ENCODE peak calls at places on chromosomes 5 and 9, in six cellular contexts. R is cardiac muscle cell, K is progenitor cell of endocrine pancreas, O is glutamatergic neuron, Y is amygdala, U is osteocyte. B is an unnamed sample.

GRCh38 chr5:164392531-164392930 is 887.1 kb downstream of the MAT2B start:
- DNase-seq in R (peak; percentile 45), K (no peak), O (no peak), Y (no peak), U (no peak), B (no peak)

GRCh38 chr9:113471566-113471965 is 8.0 kb downstream of the RGS3 start:
- DNase-seq in R (no peak), K (no peak), O (no peak), Y (no peak), U (peak; percentile 49), B (peak; percentile 13)

GRCh38 chr5:16736158-16736994 is 119.6 kb upstream of the RETREG1 start:
- DNase-seq in R (peak; percentile 93), K (peak; percentile 43), O (peak; percentile 50), Y (no peak), U (no peak), B (no peak)

GRCh38 chr9:126805546-126806262 is 864 bp downstream of the ZBTB43 start:
- DNase-seq in R (peak; percentile 73), K (no peak), O (peak; percentile 45), Y (no peak), U (peak; percentile 63), B (no peak)

GRCh38 chr9:36922548-36922947 is 111.5 kb downstream of the PAX5 start:
- DNase-seq in R (no peak), K (no peak), O (no peak), Y (no peak), U (no peak), B (no peak)

GRCh38 chr5:19492861-19493260 is 495.1 kb downstream of the CDH18 start:
- DNase-seq in R (no peak), K (no peak), O (no peak), Y (no peak), U (no peak), B (no peak)

GRCh38 chr9:114936566-114936965 is 6.2 kb upstream of the TNFSF8 start:
- DNase-seq in R (no peak), K (no peak), O (no peak), Y (no peak), U (no peak), B (no peak)

GRCh38 chr5:68330564-68330963 is 115.0 kb downstream of the PIK3R1 start:
- DNase-seq in R (peak; percentile 24), K (no peak), O (no peak), Y (no peak), U (no peak), B (no peak)

GRCh38 chr9:114301798-114302565 is 20.9 kb upstream of the ORM1 start:
- DNase-seq in R (no peak), K (no peak), O (no peak), Y (no peak), U (peak; percentile 73), B (peak; percentile 36)

GRCh38 chr5:548256-548655 is 24.0 kb upstream of the SLC9A3 start:
- DNase-seq in R (no peak), K (no peak), O (peak; percentile 11), Y (no peak), U (no peak), B (no peak)

GRCh38 chr9:128120061-128120740 is 7.3 kb downstream of the PTGES2 start:
- DNase-seq in R (no peak), K (no peak), O (peak; percentile 16), Y (no peak), U (no peak), B (no peak)

GRCh38 chr5:76546497-76547102 is 76.6 kb downstream of the F2RL2 start:
- DNase-seq in R (no peak), K (no peak), O (no peak), Y (no peak), U (no peak), B (no peak)

GRCh38 chr5:84274585-84275468 is 109.9 kb downstream of the EDIL3 start:
- DNase-seq in R (peak; percentile 62), K (no peak), O (peak; percentile 60), Y (no peak), U (no peak), B (no peak)

GRCh38 chr5:60687927-60688720 is 11.8 kb downstream of the DEPDC1B start:
- DNase-seq in R (peak; percentile 69), K (no peak), O (no peak), Y (no peak), U (no peak), B (no peak)

GRCh38 chr9:133064241-133065069 is 2.7 kb downstream of the CEL start:
- DNase-seq in R (no peak), K (no peak), O (no peak), Y (no peak), U (no peak), B (no peak)

GRCh38 chr9:3963266-3964019 is 336.4 kb downstream of the GLIS3 start:
- DNase-seq in R (peak; percentile 87), K (no peak), O (no peak), Y (no peak), U (no peak), B (no peak)

GRCh38 chr9:129235931-129236331 is 57.9 kb upstream of the IER5L start:
- DNase-seq in R (no peak), K (no peak), O (no peak), Y (no peak), U (no peak), B (no peak)

GRCh38 chr5:35651002-35651756 is 33.5 kb downstream of the SPEF2 start:
- DNase-seq in R (peak; percentile 47), K (no peak), O (peak; percentile 19), Y (no peak), U (no peak), B (no peak)

GRCh38 chr9:82665324-82665723 is 397.6 kb downstream of the RASEF start:
- DNase-seq in R (no peak), K (no peak), O (no peak), Y (no peak), U (no peak), B (no peak)

GRCh38 chr9:104976196-104976595 is 48.2 kb upstream of the ABCA1 start:
- DNase-seq in R (no peak), K (no peak), O (no peak), Y (no peak), U (no peak), B (no peak)